ENCODE peak calls at places on chromosomes 3 and 15, in five cellular contexts. One of them, this sample, is unnamed.

GRCh38 chr3:123571264-123571972 is 13.4 kb downstream of the HACD2 start:
- DNase-seq in GM23338: peak
- DNase-seq in heart right ventricle: no peak
- DNase-seq in dorsolateral prefrontal cortex: no peak
- DNase-seq in left lung: no peak
- DNase-seq in this sample: no peak

GRCh38 chr3:69553888-69554287 is 168.0 kb upstream of the FRMD4B start:
- DNase-seq in GM23338: no peak
- DNase-seq in heart right ventricle: no peak
- DNase-seq in dorsolateral prefrontal cortex: no peak
- DNase-seq in left lung: no peak
- DNase-seq in this sample: no peak

GRCh38 chr3:187986514-187986934 is 167.4 kb upstream of the LPP start:
- DNase-seq in GM23338: no peak
- DNase-seq in heart right ventricle: no peak
- DNase-seq in dorsolateral prefrontal cortex: no peak
- DNase-seq in left lung: no peak
- DNase-seq in this sample: no peak

GRCh38 chr3:30667250-30667585 is 60.8 kb downstream of the TGFBR2 start:
- DNase-seq in GM23338: peak
- DNase-seq in heart right ventricle: no peak
- DNase-seq in dorsolateral prefrontal cortex: no peak
- DNase-seq in left lung: no peak
- DNase-seq in this sample: no peak

GRCh38 chr15:100779331-100780207 is 100.1 kb upstream of the ALDH1A3 start:
- DNase-seq in GM23338: no peak
- DNase-seq in heart right ventricle: peak
- DNase-seq in dorsolateral prefrontal cortex: no peak
- DNase-seq in left lung: no peak
- DNase-seq in this sample: peak

GRCh38 chr3:10792208-10792607 is 23.8 kb upstream of the SLC6A11 start:
- DNase-seq in GM23338: no peak
- DNase-seq in heart right ventricle: no peak
- DNase-seq in dorsolateral prefrontal cortex: no peak
- DNase-seq in left lung: no peak
- DNase-seq in this sample: no peak

GRCh38 chr3:50125541-50126286 is 29.4 kb upstream of the SEMA3F start:
- DNase-seq in GM23338: peak
- DNase-seq in heart right ventricle: no peak
- DNase-seq in dorsolateral prefrontal cortex: no peak
- DNase-seq in left lung: peak
- DNase-seq in this sample: no peak

GRCh38 chr15:49045691-49046112 is 544 bp downstream of the SECISBP2L start:
- DNase-seq in GM23338: peak
- DNase-seq in heart right ventricle: peak
- DNase-seq in dorsolateral prefrontal cortex: no peak
- DNase-seq in left lung: no peak
- DNase-seq in this sample: no peak

GRCh38 chr3:189977174-189977573 is 143.5 kb downstream of the P3H2 start:
- DNase-seq in GM23338: no peak
- DNase-seq in heart right ventricle: no peak
- DNase-seq in dorsolateral prefrontal cortex: no peak
- DNase-seq in left lung: no peak
- DNase-seq in this sample: no peak

GRCh38 chr3:60081381-60082095 is 1031.7 kb upstream of the CFAP20DC start:
- DNase-seq in GM23338: no peak
- DNase-seq in heart right ventricle: no peak
- DNase-seq in dorsolateral prefrontal cortex: no peak
- DNase-seq in left lung: no peak
- DNase-seq in this sample: no peak

GRCh38 chr15:42226648-42227047 is 18.5 kb upstream of the VPS39 start:
- DNase-seq in GM23338: no peak
- DNase-seq in heart right ventricle: no peak
- DNase-seq in dorsolateral prefrontal cortex: peak
- DNase-seq in left lung: no peak
- DNase-seq in this sample: no peak

GRCh38 chr3:57793737-57794187 is 37.7 kb downstream of the SLMAP start:
- DNase-seq in GM23338: no peak
- DNase-seq in heart right ventricle: no peak
- DNase-seq in dorsolateral prefrontal cortex: no peak
- DNase-seq in left lung: no peak
- DNase-seq in this sample: no peak

GRCh38 chr15:68149059-68149458 is 56.1 kb downstream of the CALML4 start:
- DNase-seq in GM23338: peak
- DNase-seq in heart right ventricle: no peak
- DNase-seq in dorsolateral prefrontal cortex: no peak
- DNase-seq in left lung: no peak
- DNase-seq in this sample: no peak

GRCh38 chr3:186032321-186032720 is 76.6 kb downstream of the ETV5 start:
- DNase-seq in GM23338: no peak
- DNase-seq in heart right ventricle: no peak
- DNase-seq in dorsolateral prefrontal cortex: no peak
- DNase-seq in left lung: no peak
- DNase-seq in this sample: no peak

GRCh38 chr15:69823223-69823907 is 274.4 kb downstream of the TLE3 start:
- DNase-seq in GM23338: no peak
- DNase-seq in heart right ventricle: no peak
- DNase-seq in dorsolateral prefrontal cortex: no peak
- DNase-seq in left lung: no peak
- DNase-seq in this sample: no peak

GRCh38 chr3:98440283-98440682 is 22.7 kb upstream of the OR5K1 start:
- DNase-seq in GM23338: no peak
- DNase-seq in heart right ventricle: no peak
- DNase-seq in dorsolateral prefrontal cortex: no peak
- DNase-seq in left lung: no peak
- DNase-seq in this sample: no peak

GRCh38 chr3:157089455-157090221 is 70.3 kb downstream of the CCNL1 start:
- DNase-seq in GM23338: peak
- DNase-seq in heart right ventricle: peak
- DNase-seq in dorsolateral prefrontal cortex: no peak
- DNase-seq in left lung: no peak
- DNase-seq in this sample: no peak

GRCh38 chr15:25799906-25800700 is 63.0 kb downstream of the ATP10A start:
- DNase-seq in GM23338: no peak
- DNase-seq in heart right ventricle: no peak
- DNase-seq in dorsolateral prefrontal cortex: no peak
- DNase-seq in left lung: no peak
- DNase-seq in this sample: no peak

GRCh38 chr3:98900265-98901031 is 1.0 kb downstream of the DCBLD2 start:
- DNase-seq in GM23338: no peak
- DNase-seq in heart right ventricle: no peak
- DNase-seq in dorsolateral prefrontal cortex: no peak
- DNase-seq in left lung: no peak
- DNase-seq in this sample: no peak

GRCh38 chr3:99366663-99367429 is 271.5 kb upstream of the COL8A1 start:
- DNase-seq in GM23338: peak
- DNase-seq in heart right ventricle: no peak
- DNase-seq in dorsolateral prefrontal cortex: no peak
- DNase-seq in left lung: no peak
- DNase-seq in this sample: no peak

GRCh38 chr3:55198554-55198953 is 270.7 kb upstream of the LRTM1 start:
- DNase-seq in GM23338: no peak
- DNase-seq in heart right ventricle: no peak
- DNase-seq in dorsolateral prefrontal cortex: no peak
- DNase-seq in left lung: no peak
- DNase-seq in this sample: no peak

GRCh38 chr3:76731471-76731870 is 308.4 kb upstream of the ROBO2 start:
- DNase-seq in GM23338: no peak
- DNase-seq in heart right ventricle: no peak
- DNase-seq in dorsolateral prefrontal cortex: no peak
- DNase-seq in left lung: no peak
- DNase-seq in this sample: no peak

GRCh38 chr3:99852851-99853250 is 35.2 kb downstream of the CMSS1 start:
- DNase-seq in GM23338: no peak
- DNase-seq in heart right ventricle: no peak
- DNase-seq in dorsolateral prefrontal cortex: no peak
- DNase-seq in left lung: no peak
- DNase-seq in this sample: no peak

GRCh38 chr3:139762307-139762706 is 84.5 kb upstream of the NMNAT3 start:
- DNase-seq in GM23338: no peak
- DNase-seq in heart right ventricle: no peak
- DNase-seq in dorsolateral prefrontal cortex: no peak
- DNase-seq in left lung: no peak
- DNase-seq in this sample: no peak

GRCh38 chr3:164208026-164208425 is 870.3 kb downstream of the SI start:
- DNase-seq in GM23338: no peak
- DNase-seq in heart right ventricle: no peak
- DNase-seq in dorsolateral prefrontal cortex: no peak
- DNase-seq in left lung: no peak
- DNase-seq in this sample: no peak

GRCh38 chr3:125129512-125129962 is 73.7 kb upstream of the HEG1 start:
- DNase-seq in GM23338: no peak
- DNase-seq in heart right ventricle: no peak
- DNase-seq in dorsolateral prefrontal cortex: peak
- DNase-seq in left lung: no peak
- DNase-seq in this sample: peak

GRCh38 chr3:45635475-45636256 is 41.1 kb downstream of the LIMD1 start:
- DNase-seq in GM23338: peak
- DNase-seq in heart right ventricle: no peak
- DNase-seq in dorsolateral prefrontal cortex: no peak
- DNase-seq in left lung: no peak
- DNase-seq in this sample: no peak

GRCh38 chr15:28110416-28110975 is 11.4 kb upstream of the OCA2 start:
- DNase-seq in GM23338: no peak
- DNase-seq in heart right ventricle: no peak
- DNase-seq in dorsolateral prefrontal cortex: peak
- DNase-seq in left lung: no peak
- DNase-seq in this sample: no peak

GRCh38 chr15:34213690-34214089 is 3.8 kb upstream of the KATNBL1 start:
- DNase-seq in GM23338: peak
- DNase-seq in heart right ventricle: no peak
- DNase-seq in dorsolateral prefrontal cortex: no peak
- DNase-seq in left lung: no peak
- DNase-seq in this sample: no peak

GRCh38 chr15:64158363-64159134 is 4.3 kb downstream of the PPIB start:
- DNase-seq in GM23338: no peak
- DNase-seq in heart right ventricle: peak
- DNase-seq in dorsolateral prefrontal cortex: no peak
- DNase-seq in left lung: no peak
- DNase-seq in this sample: no peak

GRCh38 chr15:92979011-92979701 is 79.0 kb downstream of the CHD2 start:
- DNase-seq in GM23338: no peak
- DNase-seq in heart right ventricle: no peak
- DNase-seq in dorsolateral prefrontal cortex: no peak
- DNase-seq in left lung: no peak
- DNase-seq in this sample: no peak

GRCh38 chr3:64380539-64380938 is 155.3 kb upstream of the PRICKLE2 start:
- DNase-seq in GM23338: no peak
- DNase-seq in heart right ventricle: no peak
- DNase-seq in dorsolateral prefrontal cortex: no peak
- DNase-seq in left lung: no peak
- DNase-seq in this sample: no peak
- H3K27ac ChIP-seq in GM23338: no peak
- H3K27ac ChIP-seq in heart right ventricle: no peak
- H3K27ac ChIP-seq in dorsolateral prefrontal cortex: no peak
- H3K27ac ChIP-seq in left lung: no peak
- H3K27ac ChIP-seq in this sample: no peak

DNA sequence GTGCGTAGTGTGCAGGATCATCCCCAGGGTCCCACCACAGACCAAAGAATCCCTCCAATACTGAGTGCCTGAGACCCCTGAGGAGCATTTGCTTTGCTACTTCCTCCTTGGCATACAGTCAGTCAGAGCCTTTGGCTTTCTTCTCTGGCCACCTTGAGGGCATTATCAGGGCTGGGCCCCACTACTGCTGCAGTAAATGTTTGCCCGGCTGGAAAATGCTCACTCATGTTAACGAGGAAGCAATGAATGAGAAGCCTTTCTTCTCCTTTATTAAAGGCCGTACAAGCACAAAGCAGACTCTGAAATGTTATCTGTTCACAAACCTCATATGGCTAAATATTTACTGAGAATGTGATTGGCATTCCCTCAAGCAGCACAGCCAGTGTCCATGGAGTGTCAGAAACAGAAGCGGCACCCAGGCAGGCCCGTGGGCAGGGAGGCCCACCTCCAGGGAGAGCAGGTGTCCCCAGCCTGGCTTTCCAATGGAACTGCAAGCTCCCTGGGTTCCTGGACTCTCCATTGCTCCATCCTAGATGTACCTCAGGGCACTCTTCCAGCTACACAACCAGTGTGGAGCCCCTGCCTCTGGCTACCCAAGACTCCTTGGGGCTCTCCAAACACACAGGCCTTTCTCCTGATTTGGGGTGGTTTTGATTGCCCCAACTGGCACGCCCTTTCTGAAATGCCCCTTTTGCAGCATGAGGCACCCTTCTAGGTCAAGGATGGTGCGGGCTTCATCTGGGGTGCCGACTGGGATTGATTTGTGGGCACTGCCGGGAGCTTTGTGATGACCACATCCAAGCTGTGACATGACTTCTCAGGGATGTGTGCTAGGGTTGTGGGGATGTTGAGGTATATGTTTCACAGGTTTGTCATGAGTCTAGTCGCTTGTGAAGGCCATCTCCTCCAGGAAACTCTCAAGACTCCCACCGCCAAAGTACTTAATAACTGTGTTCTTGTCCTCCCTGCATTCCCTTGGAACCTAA is 195.6 kb downstream of the FAM43A start:
- DNase-seq in GM23338: no peak
- DNase-seq in heart right ventricle: no peak
- DNase-seq in dorsolateral prefrontal cortex: no peak
- DNase-seq in left lung: no peak
- DNase-seq in this sample: no peak
- H3K27ac ChIP-seq in GM23338: no peak
- H3K27ac ChIP-seq in heart right ventricle: peak
- H3K27ac ChIP-seq in dorsolateral prefrontal cortex: no peak
- H3K27ac ChIP-seq in left lung: peak
- H3K27ac ChIP-seq in this sample: peak

GRCh38 chr3:142896201-142896755 is 7.4 kb upstream of the PCOLCE2 start:
- DNase-seq in GM23338: no peak
- DNase-seq in heart right ventricle: no peak
- DNase-seq in dorsolateral prefrontal cortex: no peak
- DNase-seq in left lung: no peak
- DNase-seq in this sample: no peak
- H3K27ac ChIP-seq in GM23338: no peak
- H3K27ac ChIP-seq in heart right ventricle: no peak
- H3K27ac ChIP-seq in dorsolateral prefrontal cortex: no peak
- H3K27ac ChIP-seq in left lung: no peak
- H3K27ac ChIP-seq in this sample: peak

DNA sequence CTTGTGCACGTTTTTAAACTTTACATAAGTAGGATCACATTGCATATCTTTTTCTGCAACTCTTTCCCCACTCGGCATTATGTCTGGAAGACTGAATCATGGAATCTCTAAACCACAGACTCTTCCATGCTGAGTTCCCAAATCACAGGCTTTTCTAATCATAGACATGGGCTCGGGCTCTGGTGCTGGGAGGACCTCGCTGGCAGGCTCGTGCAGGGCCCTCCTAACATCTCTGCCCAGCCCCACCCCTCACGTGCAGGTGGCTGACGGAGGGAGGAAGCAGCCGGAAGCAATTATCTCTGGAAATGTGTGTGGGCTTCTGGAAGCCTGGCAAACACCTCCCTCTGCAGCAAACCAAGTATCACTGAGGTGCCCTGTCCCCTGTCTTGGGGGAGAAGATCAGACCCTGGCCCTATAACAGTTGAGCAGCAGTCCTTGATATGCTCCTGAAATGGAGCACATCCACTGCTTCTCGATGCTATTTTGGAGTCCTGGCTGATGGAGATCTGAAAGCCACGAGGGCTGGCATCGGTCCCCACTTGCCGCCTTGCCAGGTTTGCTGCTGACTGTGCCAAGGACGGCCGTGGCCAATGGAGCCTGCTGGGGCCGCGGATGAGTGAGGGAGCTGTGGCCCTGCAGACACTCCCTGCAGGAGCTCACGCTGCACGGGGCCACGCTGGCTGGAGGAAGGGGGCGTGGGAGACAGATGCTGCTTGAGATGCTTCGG is 4.4 kb upstream of the IQSEC1 start:
- DNase-seq in GM23338: no peak
- DNase-seq in heart right ventricle: peak
- DNase-seq in dorsolateral prefrontal cortex: peak
- DNase-seq in left lung: peak
- DNase-seq in this sample: peak
- H3K27ac ChIP-seq in GM23338: no peak
- H3K27ac ChIP-seq in heart right ventricle: peak
- H3K27ac ChIP-seq in dorsolateral prefrontal cortex: peak
- H3K27ac ChIP-seq in left lung: no peak
- H3K27ac ChIP-seq in this sample: peak

This sample was measured in ascending aorta.